ENCODE peak calls at places on chromosome 7, in four cellular contexts. K is IMR-90, X is A673, F is neural progenitor cell. O is an unnamed sample.

GRCh38 chr7:12757443-12757842 is 70.0 kb downstream of the ARL4A start:
- DNase-seq in X (no peak), K (peak), F (no peak), O (no peak)

GRCh38 chr7:26489906-26490305 is 198.2 kb downstream of the SNX10 start:
- DNase-seq in X (no peak), F (no peak), K (no peak), O (no peak)

GRCh38 chr7:18671176-18671575 is 175.6 kb downstream of the HDAC9 start:
- DNase-seq in F (no peak), K (no peak), X (no peak), O (no peak)

GRCh38 chr7:132618956-132619305 is 42.7 kb upstream of the PLXNA4 start:
- DNase-seq in X (no peak), F (no peak), K (peak), O (no peak)

GRCh38 chr7:54690892-54691291 is 68.1 kb downstream of the SEC61G start:
- DNase-seq in X (no peak), K (no peak), F (no peak), O (no peak)

GRCh38 chr7:37311282-37311868 is 137.3 kb downstream of the ELMO1 start:
- DNase-seq in K (peak), X (no peak), F (no peak), O (no peak)

GRCh38 chr7:2997014-2997413 is 46.7 kb downstream of the CARD11 start:
- DNase-seq in F (no peak), X (no peak), K (no peak), O (no peak)

GRCh38 chr7:106501605-106502580 is 159.1 kb downstream of the CCDC71L start:
- DNase-seq in K (no peak), F (no peak), X (no peak), O (no peak)

GRCh38 chr7:37405603-37406122 is 43.0 kb downstream of the ELMO1 start:
- DNase-seq in F (no peak), X (no peak), K (no peak), O (no peak)

GRCh38 chr7:130380121-130380860 is at the start of gene CPA1:
- DNase-seq in F (no peak), K (no peak), X (no peak), O (no peak)
- H3K27ac ChIP-seq in F (no peak), K (no peak), X (no peak), O (no peak)

DNA sequence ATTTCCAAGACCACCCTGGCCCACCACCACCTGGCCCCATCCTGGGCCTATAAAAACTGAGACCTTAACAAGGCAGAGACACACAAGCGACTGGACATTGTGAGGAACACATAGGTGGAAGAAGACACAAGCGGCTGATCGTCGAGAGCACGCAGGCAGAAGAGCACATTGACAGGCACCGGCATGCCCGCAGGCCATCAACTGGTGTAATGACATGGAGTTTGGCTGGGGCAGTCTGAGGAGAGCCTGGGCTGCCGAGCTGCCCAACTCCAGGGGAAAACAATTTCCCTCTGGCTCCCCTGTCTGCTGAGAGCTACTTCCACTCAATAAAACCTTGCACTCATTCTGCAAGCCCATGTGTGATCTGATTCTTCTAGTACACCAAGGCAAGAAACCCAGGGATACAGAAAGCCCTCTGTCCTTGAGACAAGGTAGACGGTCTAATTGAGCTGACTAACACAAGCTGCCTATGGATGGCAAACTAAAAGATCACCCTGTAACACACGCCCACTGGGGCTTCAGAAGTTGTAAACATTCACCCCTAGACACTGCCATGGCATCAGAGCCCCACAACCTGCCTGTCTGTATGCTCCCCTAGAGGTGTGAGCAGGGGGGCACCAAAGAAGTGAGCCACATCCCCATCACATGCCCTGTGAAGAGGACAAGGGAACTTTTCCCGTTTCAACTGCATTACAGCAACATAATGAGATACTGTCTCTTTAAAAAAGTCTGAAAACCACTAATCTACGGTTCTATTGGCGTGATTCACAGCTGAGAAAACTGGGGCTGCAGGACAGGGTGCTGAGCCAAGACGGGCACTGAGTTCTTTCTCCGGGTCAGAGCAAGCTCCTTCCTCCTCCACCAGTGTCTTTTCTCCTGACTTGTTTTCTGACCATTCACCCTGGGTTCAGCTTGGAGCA is 18.5 kb upstream of the TNS3 start:
- DNase-seq in X (no peak), K (peak), F (no peak), O (no peak)
- H3K4me3 ChIP-seq in X (no peak), K (no peak), F (no peak), O (no peak)

DNA sequence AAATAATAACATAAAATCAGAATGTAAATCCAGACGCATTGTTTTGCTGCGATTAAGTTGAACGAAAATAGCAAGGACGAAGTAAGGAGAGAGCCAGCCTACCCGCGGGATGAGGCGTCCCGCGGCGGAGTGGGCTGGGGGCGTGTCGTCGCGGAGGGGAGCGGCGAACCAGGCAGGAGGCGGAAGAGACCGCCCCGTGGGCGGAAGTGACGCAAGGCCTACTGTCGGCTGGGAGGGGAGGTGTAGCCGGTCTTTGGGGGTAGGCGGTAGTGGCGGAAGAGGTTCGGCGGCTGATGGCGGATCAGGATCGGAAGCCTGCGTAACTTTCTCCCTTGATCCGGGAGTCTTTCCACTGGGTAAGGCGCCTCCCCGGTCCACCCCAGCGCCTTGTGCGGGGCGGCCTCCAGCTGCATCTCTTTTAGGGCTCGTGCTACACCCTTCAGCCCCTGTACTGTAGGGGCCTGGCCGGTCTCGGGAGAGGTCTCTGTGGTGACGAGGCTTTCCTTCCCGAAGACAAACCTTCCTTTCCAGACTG is at the start of gene TAX1BP1:
- DNase-seq in X (peak), K (peak), F (peak), O (peak)
- TF ChIP-seq CTCF in X (no peak), K (no peak), F (no peak), O (no peak)

GRCh38 chr7:22884911-22885823 is 62.5 kb upstream of the TOMM7 start:
- DNase-seq in F (no peak), X (no peak), K (peak), O (no peak)

GRCh38 chr7:22890773-22891172 is 68.1 kb upstream of the TOMM7 start:
- DNase-seq in F (no peak), K (no peak), X (no peak), O (no peak)

DNA sequence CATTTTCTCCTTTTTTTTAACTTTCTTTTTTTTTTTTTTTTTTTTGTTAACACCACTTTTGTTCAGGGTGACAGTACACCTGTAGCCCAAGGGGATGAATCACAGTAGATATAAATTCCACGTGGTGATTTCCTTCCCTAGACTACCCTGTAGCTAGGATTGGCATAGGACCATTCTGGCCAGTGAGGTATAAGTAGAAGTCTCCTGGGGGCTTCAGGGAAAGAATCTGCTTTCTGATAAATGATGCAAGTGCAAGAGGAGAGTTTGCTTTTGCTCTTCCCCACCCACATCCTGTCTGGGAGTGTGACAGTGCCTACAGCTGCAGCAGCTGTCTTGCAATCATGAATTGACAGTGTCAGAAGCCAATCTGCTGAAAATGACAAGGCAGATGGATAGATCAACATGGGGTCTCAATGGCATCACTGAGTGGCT is 63.2 kb upstream of the TOMM7 start:
- DNase-seq in K (peak), F (no peak), X (peak), O (no peak)
- H3K27ac ChIP-seq in K (no peak), F (no peak), X (no peak), O (no peak)

GRCh38 chr7:150896562-150897209 is 44.4 kb downstream of the AOC1 start:
- DNase-seq in K (no peak), X (no peak), F (no peak), O (no peak)
- H3K4me3 ChIP-seq in K (no peak), X (no peak), F (no peak), O (no peak)

GRCh38 chr7:130492519-130493274 is 812 bp downstream of the MEST start:
- DNase-seq in X (peak), F (peak), K (no peak), O (no peak)
- TF ChIP-seq CTCF in X (no peak), F (no peak), K (no peak), O (no peak)

DNA sequence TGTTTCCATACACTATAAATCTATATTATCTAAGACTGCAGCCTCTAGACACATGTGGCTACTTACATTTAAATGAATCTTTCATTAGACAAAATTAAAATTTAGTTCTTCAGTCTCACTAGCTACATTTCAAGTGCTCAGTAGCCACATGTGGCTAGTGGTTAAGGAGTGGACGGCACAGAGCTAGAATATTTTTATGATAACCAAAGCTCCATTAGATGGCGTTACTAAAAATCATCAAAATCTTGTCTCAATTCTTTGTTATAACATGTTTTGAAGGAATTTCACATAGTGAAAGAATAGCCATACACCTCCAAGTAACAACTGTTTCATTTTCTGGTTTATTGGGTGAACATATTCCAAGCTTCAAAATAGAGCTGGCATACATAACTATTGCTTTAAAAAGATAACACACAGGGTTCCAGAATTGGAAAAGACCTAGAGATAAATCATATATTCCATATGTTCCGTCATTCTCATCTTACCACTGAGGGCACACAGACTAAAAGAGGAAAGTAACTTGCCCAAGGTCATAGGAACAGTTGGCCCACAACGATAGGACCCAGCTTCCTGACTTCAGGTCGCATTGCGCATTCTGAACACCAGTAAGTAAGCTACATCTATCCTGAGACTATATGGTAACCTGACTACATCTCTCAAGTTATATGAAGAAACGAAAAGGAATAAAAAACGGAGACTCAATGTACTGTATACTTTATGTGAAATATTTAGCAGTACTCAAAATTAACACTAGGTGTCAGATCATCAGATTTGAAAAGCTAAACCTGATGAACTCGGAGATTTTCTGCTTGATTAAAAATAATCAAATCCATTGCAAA is 66.6 kb downstream of the CAV1 start:
- DNase-seq in F (no peak), X (peak), K (peak), O (no peak)
- H3K27ac ChIP-seq in F (no peak), X (peak), K (no peak), O (no peak)

O was measured in upper lobe of right lung.